ENCODE peak calls at places on chromosome 20, in seven cellular contexts. One of them, this sample, is unnamed.

GRCh38 chr20:38473353-38473795 is 731 bp downstream of the RALGAPB start:
- DNase-seq in A549: no peak
- DNase-seq in prostate gland: peak; percentile 21
- DNase-seq in adrenal gland: no peak
- DNase-seq in neural progenitor cell: peak; percentile 11
- DNase-seq in ovary: no peak
- DNase-seq in Panc1: no peak
- DNase-seq in this sample: peak; percentile 35

GRCh38 chr20:3900187-3900604 is 11.0 kb downstream of the PANK2 start:
- DNase-seq in A549: no peak
- DNase-seq in adrenal gland: no peak
- DNase-seq in ovary: no peak
- DNase-seq in prostate gland: no peak
- DNase-seq in neural progenitor cell: no peak
- DNase-seq in Panc1: no peak
- DNase-seq in this sample: no peak

GRCh38 chr20:3000852-3001523 is 42.4 kb upstream of the GNRH2 start:
- DNase-seq in prostate gland: no peak
- DNase-seq in ovary: no peak
- DNase-seq in neural progenitor cell: peak; percentile 64
- DNase-seq in Panc1: no peak
- DNase-seq in A549: peak; percentile 60
- DNase-seq in adrenal gland: no peak
- DNase-seq in this sample: no peak

GRCh38 chr20:5002077-5002413 is 735 bp upstream of the SLC23A2 start:
- DNase-seq in A549: no peak
- DNase-seq in Panc1: no peak
- DNase-seq in neural progenitor cell: peak; percentile 18
- DNase-seq in adrenal gland: no peak
- DNase-seq in prostate gland: no peak
- DNase-seq in ovary: peak; percentile 32
- DNase-seq in this sample: no peak

GRCh38 chr20:36317675-36318074 is 11.5 kb downstream of the DLGAP4 start:
- DNase-seq in Panc1: no peak
- DNase-seq in adrenal gland: no peak
- DNase-seq in prostate gland: no peak
- DNase-seq in ovary: no peak
- DNase-seq in neural progenitor cell: no peak
- DNase-seq in A549: no peak
- DNase-seq in this sample: no peak

GRCh38 chr20:50726955-50727791 is 4.2 kb upstream of the PARD6B start:
- DNase-seq in A549: no peak
- DNase-seq in Panc1: no peak
- DNase-seq in ovary: no peak
- DNase-seq in adrenal gland: no peak
- DNase-seq in neural progenitor cell: no peak
- DNase-seq in prostate gland: no peak
- DNase-seq in this sample: no peak

GRCh38 chr20:24100370-24101011 is 111.9 kb upstream of the GGTLC1 start:
- DNase-seq in prostate gland: no peak
- DNase-seq in Panc1: peak; percentile 42
- DNase-seq in adrenal gland: peak; percentile 56
- DNase-seq in ovary: no peak
- DNase-seq in A549: no peak
- DNase-seq in neural progenitor cell: peak; percentile 80
- DNase-seq in this sample: no peak

GRCh38 chr20:19257201-19257600 is 44.8 kb downstream of the SLC24A3 start:
- DNase-seq in neural progenitor cell: no peak
- DNase-seq in adrenal gland: no peak
- DNase-seq in A549: no peak
- DNase-seq in ovary: no peak
- DNase-seq in prostate gland: no peak
- DNase-seq in Panc1: no peak
- DNase-seq in this sample: no peak

GRCh38 chr20:1820137-1821074 is 74.8 kb upstream of the SIRPA start:
- DNase-seq in A549: no peak
- DNase-seq in ovary: no peak
- DNase-seq in Panc1: no peak
- DNase-seq in adrenal gland: peak; percentile 34
- DNase-seq in prostate gland: no peak
- DNase-seq in neural progenitor cell: no peak
- DNase-seq in this sample: no peak

GRCh38 chr20:53291548-53291947 is 302.1 kb downstream of the ZNF217 start:
- DNase-seq in adrenal gland: no peak
- DNase-seq in Panc1: no peak
- DNase-seq in neural progenitor cell: peak; percentile 65
- DNase-seq in A549: no peak
- DNase-seq in prostate gland: no peak
- DNase-seq in ovary: no peak
- DNase-seq in this sample: no peak

GRCh38 chr20:4563534-4563933 is 158.2 kb upstream of the PRND start:
- DNase-seq in prostate gland: no peak
- DNase-seq in A549: no peak
- DNase-seq in neural progenitor cell: peak; percentile 56
- DNase-seq in Panc1: no peak
- DNase-seq in adrenal gland: no peak
- DNase-seq in ovary: no peak
- DNase-seq in this sample: no peak

GRCh38 chr20:51457281-51457932 is 85.1 kb downstream of the NFATC2 start:
- DNase-seq in Panc1: no peak
- DNase-seq in prostate gland: peak; percentile 76
- DNase-seq in ovary: peak; percentile 70
- DNase-seq in neural progenitor cell: peak; percentile 20
- DNase-seq in adrenal gland: peak; percentile 75
- DNase-seq in A549: peak; percentile 40
- DNase-seq in this sample: peak; percentile 79

GRCh38 chr20:38635721-38636285 is 34.2 kb downstream of the ARHGAP40 start:
- DNase-seq in adrenal gland: no peak
- DNase-seq in ovary: no peak
- DNase-seq in neural progenitor cell: no peak
- DNase-seq in Panc1: no peak
- DNase-seq in prostate gland: no peak
- DNase-seq in A549: no peak
- DNase-seq in this sample: no peak

GRCh38 chr20:51019598-51020592 is 3.0 kb downstream of the KCNG1 start:
- DNase-seq in neural progenitor cell: no peak
- DNase-seq in ovary: no peak
- DNase-seq in Panc1: no peak
- DNase-seq in adrenal gland: no peak
- DNase-seq in prostate gland: no peak
- DNase-seq in A549: no peak
- DNase-seq in this sample: no peak

GRCh38 chr20:10047427-10047826 is 12.6 kb downstream of the ANKEF1 start:
- DNase-seq in A549: peak; percentile 42
- DNase-seq in ovary: no peak
- DNase-seq in prostate gland: no peak
- DNase-seq in Panc1: no peak
- DNase-seq in adrenal gland: no peak
- DNase-seq in neural progenitor cell: peak; percentile 60
- DNase-seq in this sample: no peak

GRCh38 chr20:41108531-41108930 is 28.8 kb upstream of the PLCG1 start:
- DNase-seq in A549: no peak
- DNase-seq in prostate gland: no peak
- DNase-seq in neural progenitor cell: no peak
- DNase-seq in adrenal gland: no peak
- DNase-seq in ovary: no peak
- DNase-seq in Panc1: no peak
- DNase-seq in this sample: no peak

GRCh38 chr20:38485041-38485440 is 12.4 kb downstream of the RALGAPB start:
- DNase-seq in neural progenitor cell: no peak
- DNase-seq in A549: no peak
- DNase-seq in adrenal gland: no peak
- DNase-seq in Panc1: no peak
- DNase-seq in prostate gland: no peak
- DNase-seq in ovary: no peak
- DNase-seq in this sample: no peak

GRCh38 chr20:36399147-36399968 is 93.2 kb downstream of the DLGAP4 start:
- DNase-seq in neural progenitor cell: peak; percentile 83
- DNase-seq in adrenal gland: peak; percentile 70
- DNase-seq in ovary: no peak
- DNase-seq in prostate gland: no peak
- DNase-seq in A549: peak; percentile 73
- DNase-seq in Panc1: peak; percentile 39
- DNase-seq in this sample: no peak

GRCh38 chr20:18225652-18226051 is 62.7 kb upstream of the ZNF133 start:
- DNase-seq in Panc1: no peak
- DNase-seq in adrenal gland: no peak
- DNase-seq in prostate gland: no peak
- DNase-seq in A549: no peak
- DNase-seq in ovary: no peak
- DNase-seq in neural progenitor cell: no peak
- DNase-seq in this sample: no peak

DNA sequence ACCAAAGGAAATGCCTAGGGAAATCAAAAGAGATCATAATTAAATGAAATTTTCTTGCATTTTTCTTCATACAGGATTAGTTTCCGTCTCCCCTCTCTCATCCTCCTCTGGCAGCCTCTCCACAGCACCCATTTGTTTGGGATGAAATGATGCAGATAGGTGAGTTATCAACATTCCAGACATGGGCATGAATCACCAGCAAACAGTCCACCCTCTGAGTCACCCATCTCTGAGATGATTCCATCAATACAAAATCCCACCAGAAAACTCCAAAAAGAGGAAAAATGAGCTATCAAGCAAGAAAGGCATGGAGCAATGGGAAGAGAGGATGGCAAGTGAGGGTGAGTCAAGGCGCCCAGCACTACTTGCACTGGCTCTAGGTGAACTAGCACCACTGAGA is 11.4 kb downstream of the MC3R start:
- DNase-seq in neural progenitor cell: no peak
- DNase-seq in ovary: no peak
- DNase-seq in prostate gland: no peak
- DNase-seq in A549: no peak
- DNase-seq in Panc1: no peak
- DNase-seq in adrenal gland: no peak
- DNase-seq in this sample: no peak
- H3K9me3 ChIP-seq in neural progenitor cell: no peaks in the 10 kb centered on the region
- H3K9me3 ChIP-seq in ovary: no peaks in the 10 kb centered on the region
- H3K9me3 ChIP-seq in prostate gland: no peaks in the 10 kb centered on the region
- H3K9me3 ChIP-seq in A549: no peaks in the 10 kb centered on the region
- H3K9me3 ChIP-seq in Panc1: no peaks in the 10 kb centered on the region
- H3K9me3 ChIP-seq in adrenal gland: no peaks in the 10 kb centered on the region
- H3K9me3 ChIP-seq in this sample: no peaks in the 10 kb centered on the region

GRCh38 chr20:16485406-16485805 is 87.8 kb downstream of the KIF16B start:
- DNase-seq in Panc1: no peak
- DNase-seq in neural progenitor cell: no peak
- DNase-seq in prostate gland: no peak
- DNase-seq in adrenal gland: no peak
- DNase-seq in ovary: no peak
- DNase-seq in A549: no peak
- DNase-seq in this sample: no peak

GRCh38 chr20:16490696-16491095 is 82.6 kb downstream of the KIF16B start:
- DNase-seq in A549: no peak
- DNase-seq in adrenal gland: no peak
- DNase-seq in prostate gland: no peak
- DNase-seq in ovary: no peak
- DNase-seq in neural progenitor cell: no peak
- DNase-seq in Panc1: no peak
- DNase-seq in this sample: no peak

GRCh38 chr20:16491277-16491912 is 81.9 kb downstream of the KIF16B start:
- DNase-seq in adrenal gland: peak; percentile 79
- DNase-seq in ovary: no peak
- DNase-seq in A549: no peak
- DNase-seq in prostate gland: no peak
- DNase-seq in neural progenitor cell: no peak
- DNase-seq in Panc1: no peak
- DNase-seq in this sample: no peak

GRCh38 chr20:16486532-16486931 is 86.7 kb downstream of the KIF16B start:
- DNase-seq in ovary: no peak
- DNase-seq in adrenal gland: no peak
- DNase-seq in Panc1: no peak
- DNase-seq in neural progenitor cell: no peak
- DNase-seq in prostate gland: no peak
- DNase-seq in A549: no peak
- DNase-seq in this sample: no peak

GRCh38 chr20:16488086-16488485 is 85.2 kb downstream of the KIF16B start:
- DNase-seq in neural progenitor cell: no peak
- DNase-seq in prostate gland: no peak
- DNase-seq in ovary: no peak
- DNase-seq in Panc1: no peak
- DNase-seq in adrenal gland: no peak
- DNase-seq in A549: no peak
- DNase-seq in this sample: no peak
- H3K27ac ChIP-seq in neural progenitor cell: no peak overlapping the region
- H3K27ac ChIP-seq in prostate gland: no peak overlapping the region
- H3K27ac ChIP-seq in ovary: no peak overlapping the region
- H3K27ac ChIP-seq in Panc1: no peak overlapping the region
- H3K27ac ChIP-seq in adrenal gland: no peak overlapping the region
- H3K27ac ChIP-seq in A549: no peak overlapping the region
- H3K27ac ChIP-seq in this sample: no peak overlapping the region

GRCh38 chr20:62087227-62087626 is 21.5 kb upstream of the TAF4 start:
- DNase-seq in neural progenitor cell: peak; percentile 24
- DNase-seq in ovary: no peak
- DNase-seq in A549: no peak
- DNase-seq in Panc1: no peak
- DNase-seq in adrenal gland: no peak
- DNase-seq in prostate gland: no peak
- DNase-seq in this sample: no peak

GRCh38 chr20:62088258-62089127 is 22.8 kb upstream of the TAF4 start:
- DNase-seq in Panc1: peak; percentile 97
- DNase-seq in ovary: no peak
- DNase-seq in A549: peak; percentile 92
- DNase-seq in neural progenitor cell: no peak
- DNase-seq in prostate gland: no peak
- DNase-seq in adrenal gland: no peak
- DNase-seq in this sample: no peak

GRCh38 chr20:62085206-62085605 is 19.5 kb upstream of the TAF4 start:
- DNase-seq in ovary: no peak
- DNase-seq in A549: no peak
- DNase-seq in prostate gland: no peak
- DNase-seq in neural progenitor cell: no peak
- DNase-seq in adrenal gland: no peak
- DNase-seq in Panc1: no peak
- DNase-seq in this sample: no peak

GRCh38 chr20:62087632-62088031 is 22.0 kb upstream of the TAF4 start:
- DNase-seq in neural progenitor cell: no peak
- DNase-seq in adrenal gland: no peak
- DNase-seq in Panc1: no peak
- DNase-seq in ovary: no peak
- DNase-seq in prostate gland: no peak
- DNase-seq in A549: no peak
- DNase-seq in this sample: no peak

DNA sequence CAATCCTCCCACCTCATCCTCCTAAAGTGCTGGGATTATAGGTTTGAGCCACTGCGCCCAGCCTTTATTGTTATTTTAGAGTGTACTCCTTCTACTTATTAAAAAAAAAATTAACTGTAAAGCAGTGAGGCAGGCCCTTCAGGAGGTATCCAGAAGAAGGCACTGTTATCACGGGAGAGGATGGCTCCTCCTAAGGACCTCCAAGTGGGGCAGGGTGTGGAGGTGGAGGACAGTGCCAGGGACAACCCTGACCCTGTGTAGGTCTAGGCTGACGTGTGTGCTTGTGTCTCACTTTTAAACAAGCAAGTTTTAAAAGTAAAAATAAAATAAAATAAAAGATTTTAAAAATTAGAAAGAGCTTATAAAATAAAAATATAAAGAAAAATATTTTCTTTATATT is 23.7 kb upstream of the TAF4 start:
- DNase-seq in ovary: no peak
- DNase-seq in neural progenitor cell: no peak
- DNase-seq in A549: no peak
- DNase-seq in Panc1: no peak
- DNase-seq in prostate gland: no peak
- DNase-seq in adrenal gland: no peak
- DNase-seq in this sample: no peak
- TF ChIP-seq CTCF in ovary: no peak
- TF ChIP-seq CTCF in neural progenitor cell: no peak
- TF ChIP-seq CTCF in A549: no peak
- TF ChIP-seq CTCF in Panc1: no peak
- TF ChIP-seq CTCF in prostate gland: no peak
- TF ChIP-seq CTCF in adrenal gland: no peak
- TF ChIP-seq CTCF in this sample: no peak

GRCh38 chr20:47799116-47799715 is 13.9 kb upstream of the SULF2 start:
- DNase-seq in adrenal gland: no peak
- DNase-seq in A549: no peak
- DNase-seq in neural progenitor cell: no peak
- DNase-seq in Panc1: no peak
- DNase-seq in prostate gland: no peak
- DNase-seq in ovary: no peak
- DNase-seq in this sample: no peak
- H3K9me3 ChIP-seq in adrenal gland: no peaks in the 10 kb centered on the region
- H3K9me3 ChIP-seq in A549: no peaks in the 10 kb centered on the region
- H3K9me3 ChIP-seq in neural progenitor cell: no peaks in the 10 kb centered on the region
- H3K9me3 ChIP-seq in Panc1: no peaks in the 10 kb centered on the region
- H3K9me3 ChIP-seq in prostate gland: no peaks in the 10 kb centered on the region
- H3K9me3 ChIP-seq in ovary: no peaks in the 10 kb centered on the region
- H3K9me3 ChIP-seq in this sample: no peaks in the 10 kb centered on the region